ENCODE peak calls at places on chromosomes 3 and 15, in ten cellular contexts. H, C, M, O, P, T, U, K, Y and R are unnamed samples. For H3K27me3, the result is how much of the 10 kb centered on the place peaks cover.

GRCh38 chr3:151403246-151403645 is 18.7 kb upstream of the P2RY12 start:
- DNase-seq in H (no peak), C (no peak), M (peak), O (no peak), P (peak), T (no peak), U (no peak), K (no peak), Y (no peak), R (no peak)

GRCh38 chr3:171506743-171507319 is 46.6 kb upstream of the TNIK start:
- DNase-seq in H (no peak), C (no peak), M (no peak), O (no peak), P (peak), T (no peak), U (no peak), K (no peak), Y (no peak), R (no peak)

GRCh38 chr3:186241910-186242821 is 119.9 kb downstream of the DGKG start:
- DNase-seq in H (peak), C (peak), M (no peak), O (peak), P (peak), T (peak), U (peak), K (peak), Y (peak), R (no peak)

GRCh38 chr3:65483475-65483874 is 555.2 kb downstream of the MAGI1 start:
- DNase-seq in H (peak), C (peak), M (no peak), O (peak), P (peak), T (peak), U (peak), K (peak), Y (peak), R (no peak)

GRCh38 chr3:87199621-87200020 is 27.5 kb upstream of the CHMP2B start:
- DNase-seq in H (no peak), C (no peak), M (no peak), O (no peak), P (no peak), T (no peak), U (no peak), K (no peak), Y (no peak), R (no peak)

GRCh38 chr3:73036694-73037368 is 24.6 kb upstream of the EBLN2 start:
- DNase-seq in H (no peak), C (no peak), M (no peak), O (no peak), P (peak), T (no peak), U (no peak), K (no peak), Y (no peak), R (no peak)

GRCh38 chr3:126180477-126181397 is at the start of gene ALDH1L1:
- DNase-seq in H (peak), C (peak), M (no peak), O (peak), P (peak), T (peak), U (peak), K (peak), Y (peak), R (no peak)

GRCh38 chr3:73577704-73578103 is 47.0 kb downstream of the PDZRN3 start:
- DNase-seq in H (no peak), C (no peak), M (no peak), O (no peak), P (no peak), T (no peak), U (no peak), K (no peak), Y (no peak), R (no peak)

GRCh38 chr15:41928637-41929620 is 35.1 kb upstream of the SPTBN5 start:
- DNase-seq in H (no peak), C (no peak), M (no peak), O (peak), P (no peak), T (no peak), U (peak), K (peak), Y (no peak), R (no peak)

GRCh38 chr3:87733671-87734367 is 325.0 kb downstream of the CGGBP1 start:
- DNase-seq in H (no peak), C (no peak), M (no peak), O (no peak), P (no peak), T (peak), U (no peak), K (no peak), Y (peak), R (no peak)

GRCh38 chr15:31398677-31399260 is 72.1 kb downstream of the KLF13 start:
- DNase-seq in H (no peak), C (no peak), M (no peak), O (peak), P (no peak), T (peak), U (no peak), K (no peak), Y (no peak), R (no peak)

GRCh38 chr3:73926360-73927202 is 301.8 kb upstream of the PDZRN3 start:
- DNase-seq in H (no peak), C (no peak), M (no peak), O (no peak), P (no peak), T (no peak), U (no peak), K (no peak), Y (no peak), R (no peak)

GRCh38 chr15:62795171-62795570 is 247.4 kb upstream of the TPM1 start:
- DNase-seq in H (no peak), C (no peak), M (no peak), O (no peak), P (no peak), T (no peak), U (no peak), K (no peak), Y (no peak), R (no peak)

GRCh38 chr3:117399311-117400068 is 689.9 kb downstream of the TUSC7 start:
- DNase-seq in H (no peak), C (no peak), M (peak), O (no peak), P (peak), T (no peak), U (no peak), K (peak), Y (no peak), R (no peak)

GRCh38 chr3:1439395-1439794 is 346.6 kb downstream of the CNTN6 start:
- DNase-seq in H (no peak), C (no peak), M (no peak), O (no peak), P (no peak), T (peak), U (no peak), K (peak), Y (no peak), R (no peak)

GRCh38 chr3:196942226-196942914 is at the start of gene NCBP2:
- DNase-seq in H (peak), C (peak), M (peak), O (peak), P (peak), T (peak), U (peak), K (peak), Y (peak), R (peak)

GRCh38 chr3:138127636-138128365 is 4.4 kb downstream of the A4GNT start:
- DNase-seq in H (no peak), C (no peak), M (no peak), O (no peak), P (no peak), T (no peak), U (no peak), K (no peak), Y (no peak), R (no peak)

GRCh38 chr3:100402150-100402706 is 889 bp downstream of the LNP1 start:
- DNase-seq in H (no peak), C (no peak), M (no peak), O (no peak), P (peak), T (no peak), U (no peak), K (no peak), Y (peak), R (no peak)

GRCh38 chr3:44554626-44555592 is at the start of gene ZKSCAN7:
- DNase-seq in H (peak), C (peak), M (no peak), O (peak), P (peak), T (peak), U (peak), K (peak), Y (no peak), R (peak)

GRCh38 chr3:42749753-42750231 is 23.3 kb downstream of the CCDC13 start:
- DNase-seq in H (peak), C (peak), M (no peak), O (no peak), P (no peak), T (no peak), U (peak), K (peak), Y (no peak), R (no peak)

GRCh38 chr15:63461230-63461629 is 43.2 kb upstream of the USP3 start:
- DNase-seq in H (no peak), C (no peak), M (no peak), O (no peak), P (no peak), T (no peak), U (no peak), K (peak), Y (no peak), R (no peak)

GRCh38 chr3:134392336-134392983 is 18.2 kb upstream of the AMOTL2 start:
- DNase-seq in H (no peak), C (no peak), M (no peak), O (no peak), P (peak), T (no peak), U (peak), K (no peak), Y (no peak), R (no peak)

GRCh38 chr15:41880156-41880877 is 13.5 kb downstream of the SPTBN5 start:
- DNase-seq in H (no peak), C (no peak), M (no peak), O (no peak), P (no peak), T (no peak), U (no peak), K (no peak), Y (no peak), R (no peak)

GRCh38 chr15:101326026-101326315 is 30.9 kb upstream of the SNRPA1 start:
- DNase-seq in H (no peak), C (no peak), M (no peak), O (no peak), P (no peak), T (no peak), U (no peak), K (no peak), Y (no peak), R (no peak)
- H3K27me3 ChIP-seq in H (under half), C (under half), M (under half), O (under half), P (under half), T (under half), U (under half), K (under half), Y (under half), R (under half)

DNA sequence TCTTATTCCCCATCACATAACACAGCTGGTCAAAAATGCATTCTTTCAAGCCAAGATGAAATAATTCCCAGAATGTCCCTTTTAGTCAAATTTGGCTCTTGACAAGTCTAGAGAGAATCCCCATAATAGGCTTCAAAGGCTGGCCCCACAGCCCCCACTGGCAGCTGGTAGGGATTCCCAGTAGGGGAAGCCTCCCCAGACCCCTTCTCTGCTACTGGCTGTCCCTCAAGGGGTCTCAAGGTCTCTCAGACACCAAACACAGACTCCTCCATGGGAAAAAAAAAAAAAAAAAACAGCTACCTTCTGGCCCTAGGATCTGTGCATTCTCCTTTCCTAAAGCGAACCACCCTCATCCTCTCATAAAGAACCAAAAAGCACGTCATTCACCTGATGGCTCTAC is 163.9 kb upstream of the NSMCE3 start:
- DNase-seq in H (no peak), C (no peak), M (no peak), O (no peak), P (no peak), T (no peak), U (no peak), K (no peak), Y (no peak), R (no peak)
- H3K27me3 ChIP-seq in H (under half), C (under half), M (under half), O (under half), P (under half), T (under half), U (under half), K (under half), Y (under half), R (under half)

GRCh38 chr3:46061887-46062286 is 34.6 kb upstream of the XCR1 start:
- DNase-seq in H (no peak), C (no peak), M (no peak), O (no peak), P (no peak), T (no peak), U (no peak), K (no peak), Y (no peak), R (no peak)

GRCh38 chr3:46058981-46059380 is 31.7 kb upstream of the XCR1 start:
- DNase-seq in H (no peak), C (no peak), M (no peak), O (no peak), P (no peak), T (no peak), U (no peak), K (no peak), Y (no peak), R (no peak)

GRCh38 chr3:46061108-46061507 is 33.8 kb upstream of the XCR1 start:
- DNase-seq in H (peak), C (no peak), M (no peak), O (no peak), P (no peak), T (no peak), U (no peak), K (no peak), Y (no peak), R (no peak)

GRCh38 chr3:46057716-46058115 is 30.4 kb upstream of the XCR1 start:
- DNase-seq in H (no peak), C (no peak), M (no peak), O (no peak), P (no peak), T (no peak), U (no peak), K (no peak), Y (no peak), R (no peak)

GRCh38 chr3:46059432-46059831 is 32.1 kb upstream of the XCR1 start:
- DNase-seq in H (no peak), C (no peak), M (no peak), O (no peak), P (no peak), T (no peak), U (no peak), K (no peak), Y (no peak), R (no peak)
- H3K27me3 ChIP-seq in H (under half), C (under half), M (under half), O (under half), P (under half), T (under half), U (under half), K (under half), Y (under half), R (under half)

GRCh38 chr3:123313889-123314288 is 112.1 kb downstream of the SEC22A start:
- DNase-seq in H (no peak), C (no peak), M (no peak), O (no peak), P (no peak), T (no peak), U (no peak), K (no peak), Y (no peak), R (no peak)

GRCh38 chr3:123314409-123315270 is 112.9 kb downstream of the SEC22A start:
- DNase-seq in H (peak), C (no peak), M (no peak), O (no peak), P (no peak), T (no peak), U (no peak), K (peak), Y (peak), R (no peak)

GRCh38 chr3:123311201-123311600 is 109.5 kb downstream of the SEC22A start:
- DNase-seq in H (peak), C (no peak), M (no peak), O (no peak), P (no peak), T (no peak), U (no peak), K (no peak), Y (no peak), R (no peak)

GRCh38 chr3:123310741-123311140 is 109.0 kb downstream of the SEC22A start:
- DNase-seq in H (peak), C (no peak), M (no peak), O (no peak), P (no peak), T (no peak), U (no peak), K (no peak), Y (peak), R (no peak)

GRCh38 chr3:123312331-123313265 is 110.9 kb downstream of the SEC22A start:
- DNase-seq in H (peak), C (no peak), M (no peak), O (no peak), P (no peak), T (no peak), U (no peak), K (no peak), Y (peak), R (no peak)
- H3K27me3 ChIP-seq in H (under half), C (under half), M (under half), O (under half), P (under half), T (under half), U (under half), K (under half), Y (under half), R (under half)

GRCh38 chr15:74221399-74222230 is 14.5 kb upstream of the CCDC33 start:
- DNase-seq in H (no peak), C (no peak), M (no peak), O (no peak), P (no peak), T (no peak), U (no peak), K (no peak), Y (no peak), R (no peak)
- H3K27me3 ChIP-seq in H (under half), C (under half), M (half or more), O (under half), P (under half), T (under half), U (under half), K (under half), Y (under half), R (under half)

DNA sequence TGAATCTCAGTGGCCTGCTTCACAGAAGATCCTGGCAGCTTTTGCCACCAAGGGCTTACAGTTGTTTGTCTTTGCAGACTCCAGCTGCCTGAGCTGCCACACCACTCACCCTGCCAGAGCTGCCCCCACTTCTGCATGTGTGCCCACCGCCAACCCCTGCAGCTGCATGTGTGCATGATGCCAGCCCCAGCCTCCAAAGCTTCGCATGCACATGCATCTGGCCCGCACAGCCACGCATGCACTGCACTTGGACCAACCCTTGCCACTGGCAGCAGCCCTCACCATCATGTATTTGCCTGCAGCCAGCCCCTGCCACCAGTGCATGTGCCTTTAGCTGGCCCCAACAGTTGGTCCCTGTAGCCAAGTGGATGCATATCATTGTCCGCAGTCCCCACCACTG is 31.3 kb downstream of the CCDC54 start:
- DNase-seq in H (no peak), C (no peak), M (no peak), O (no peak), P (no peak), T (no peak), U (no peak), K (no peak), Y (no peak), R (no peak)
- H3K27me3 ChIP-seq in H (under half), C (under half), M (under half), O (under half), P (under half), T (under half), U (under half), K (under half), Y (under half), R (under half)

DNA sequence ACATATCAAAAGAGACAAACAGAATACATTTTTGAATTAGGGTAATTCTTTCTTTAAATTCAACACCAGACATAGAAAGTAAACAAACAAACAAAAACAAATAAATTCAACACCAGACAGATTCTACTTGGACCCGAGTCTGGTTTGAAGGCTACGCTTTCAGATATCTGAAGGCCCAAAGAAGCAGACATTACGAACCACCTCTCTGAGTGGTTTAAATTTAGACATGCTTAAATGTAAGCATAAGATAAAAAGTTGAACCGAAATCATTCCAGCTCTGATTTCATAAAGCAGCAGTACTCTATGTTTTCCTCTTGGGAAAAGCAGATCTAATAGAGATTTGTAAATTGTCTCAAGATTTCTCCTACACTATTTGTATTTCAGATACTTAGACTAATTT is 29.9 kb downstream of the UBA5 start:
- DNase-seq in H (no peak), C (no peak), M (no peak), O (no peak), P (no peak), T (no peak), U (no peak), K (no peak), Y (no peak), R (no peak)
- H3K27me3 ChIP-seq in H (under half), C (under half), M (under half), O (under half), P (under half), T (under half), U (under half), K (under half), Y (under half), R (under half)